ENCODE peak calls at places on chromosomes 11 and 22, in seven cellular contexts. D, W, C, I, V, H and L are unnamed samples.

GRCh38 chr11:115678942-115679341 is 174.7 kb upstream of the CADM1 start:
- DNase-seq in D (no peak), W (no peak), C (no peak), I (no peak), V (no peak), H (no peak), L (peak; percentile 56)

GRCh38 chr11:71247551-71248250 is 4.7 kb downstream of the SHANK2 start:
- DNase-seq in D (no peak), W (peak; percentile 48), C (peak; percentile 50), I (no peak), V (no peak), H (no peak), L (no peak)

GRCh38 chr22:45905924-45906865 is 70.8 kb downstream of the WNT7B start:
- DNase-seq in D (no peak), W (no peak), C (no peak), I (no peak), V (no peak), H (peak; percentile 62), L (no peak)

GRCh38 chr22:29301716-29302401 is 4.6 kb upstream of the GAS2L1 start:
- DNase-seq in D (no peak), W (no peak), C (no peak), I (no peak), V (no peak), H (no peak), L (no peak)

GRCh38 chr22:32558681-32559355 is 84.2 kb downstream of the FBXO7 start:
- DNase-seq in D (no peak), W (no peak), C (no peak), I (no peak), V (no peak), H (peak; percentile 79), L (peak; percentile 63)

GRCh38 chr22:19125011-19125410 is 2.8 kb upstream of the DGCR2 start:
- DNase-seq in D (no peak), W (no peak), C (no peak), I (no peak), V (no peak), H (no peak), L (no peak)

GRCh38 chr22:39471421-39472141 is 14.8 kb downstream of the MGAT3 start:
- DNase-seq in D (no peak), W (peak; percentile 81), C (peak; percentile 50), I (no peak), V (no peak), H (peak; percentile 51), L (peak; percentile 86)

GRCh38 chr11:60868682-60869450 is 1.5 kb downstream of the ZP1 start:
- DNase-seq in D (peak; percentile 19), W (peak; percentile 40), C (no peak), I (no peak), V (no peak), H (no peak), L (no peak)

GRCh38 chr11:115623021-115623451 is 118.8 kb upstream of the CADM1 start:
- DNase-seq in D (peak; percentile 57), W (peak; percentile 69), C (no peak), I (no peak), V (no peak), H (peak; percentile 100), L (no peak)

GRCh38 chr11:118789501-118790356 is 1.2 kb downstream of the DDX6 start:
- DNase-seq in D (no peak), W (no peak), C (peak; percentile 39), I (peak; percentile 68), V (peak; percentile 66), H (no peak), L (peak; percentile 88)
- H3K4me1 ChIP-seq in D (peaks cover 46% of the 10 kb centered on the region), W (peaks cover 43% of the 10 kb centered on the region), C (peaks cover 50% of the 10 kb centered on the region), I (peaks cover 64% of the 10 kb centered on the region), V (peaks cover 43% of the 10 kb centered on the region), H (peaks cover 3% of the 10 kb centered on the region), L (peaks cover 7% of the 10 kb centered on the region)

DNA sequence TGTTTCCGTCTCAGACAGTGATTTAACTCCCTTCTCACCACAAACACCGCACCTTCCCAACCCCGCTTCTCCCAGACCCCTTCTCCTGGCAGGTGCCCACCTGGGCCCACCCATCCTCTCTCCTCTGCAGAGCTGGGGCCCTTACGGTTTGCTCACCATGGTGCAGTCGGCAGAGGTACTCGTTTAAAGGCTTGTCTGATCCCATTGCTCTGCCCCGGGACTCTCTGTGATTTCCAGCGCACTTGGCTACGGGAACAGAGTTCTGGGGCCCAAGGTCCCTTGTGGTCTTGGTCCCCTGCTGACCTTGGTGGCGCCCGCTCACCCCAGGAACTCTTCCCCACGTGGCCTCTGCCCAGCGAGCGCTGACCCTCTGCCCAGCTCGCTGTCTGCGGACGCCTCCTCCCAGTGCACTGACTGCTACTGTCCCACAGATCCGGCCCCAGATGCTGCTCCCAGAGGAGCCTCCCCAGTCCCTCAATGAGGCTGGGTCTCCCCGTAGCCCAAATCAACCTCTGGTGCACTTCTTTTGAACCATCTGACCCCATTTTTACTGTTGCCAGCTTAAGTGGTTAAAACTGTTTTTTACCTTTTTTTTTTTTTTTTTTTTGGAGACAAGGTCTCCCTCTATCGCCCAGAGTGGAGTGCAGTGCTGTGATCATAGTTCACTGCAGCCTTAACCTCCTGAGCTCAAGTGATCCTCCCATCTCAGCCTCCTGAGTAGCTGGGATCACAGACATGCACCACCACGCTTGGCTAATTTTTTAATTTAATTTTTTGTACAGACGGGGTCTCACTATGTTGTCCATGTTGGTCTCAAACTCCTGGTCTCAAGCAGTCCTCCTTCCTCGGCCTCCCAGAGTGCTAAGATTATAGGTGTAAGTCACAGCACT is 21.3 kb upstream of the CTSD start:
- DNase-seq in D (no peak), W (no peak), C (no peak), I (no peak), V (no peak), H (no peak), L (no peak)
- H3K4me1 ChIP-seq in D (peaks cover 18% of the 10 kb centered on the region), W (no peaks in the 10 kb centered on the region), C (no peaks in the 10 kb centered on the region), I (no peaks in the 10 kb centered on the region), V (no peaks in the 10 kb centered on the region), H (peaks cover 3% of the 10 kb centered on the region), L (no peaks in the 10 kb centered on the region)

GRCh38 chr11:96154802-96155520 is 188.0 kb downstream of the MAML2 start:
- DNase-seq in D (no peak), W (no peak), C (no peak), I (no peak), V (no peak), H (peak; percentile 80), L (no peak)
- H3K4me1 ChIP-seq in D (peaks cover 48% of the 10 kb centered on the region), W (peaks cover 41% of the 10 kb centered on the region), C (peaks cover 59% of the 10 kb centered on the region), I (peaks cover 6% of the 10 kb centered on the region), V (peaks cover 47% of the 10 kb centered on the region), H (peaks cover 30% of the 10 kb centered on the region), L (no peaks in the 10 kb centered on the region)

DNA sequence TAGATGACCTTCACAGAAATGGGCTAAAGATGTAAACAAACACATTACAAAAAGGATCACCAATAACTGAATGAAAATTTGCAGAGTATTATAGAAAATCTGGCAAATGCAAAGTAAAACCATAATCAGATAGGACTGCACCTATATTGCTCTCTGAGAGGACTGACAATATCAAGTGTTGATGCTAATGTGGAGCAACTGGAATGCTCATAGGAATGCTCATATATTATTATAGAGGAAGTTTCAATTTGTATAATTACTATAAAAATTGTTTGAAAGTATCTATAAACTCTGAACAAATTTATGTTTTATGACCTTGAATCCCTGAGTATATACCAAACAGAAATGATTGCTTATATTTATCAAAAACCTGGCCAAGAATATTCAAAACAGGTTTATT is 18.4 kb upstream of the TEAD1 start:
- DNase-seq in D (no peak), W (no peak), C (no peak), I (no peak), V (no peak), H (no peak), L (no peak)
- H3K4me1 ChIP-seq in D (no peaks in the 10 kb centered on the region), W (no peaks in the 10 kb centered on the region), C (no peaks in the 10 kb centered on the region), I (no peaks in the 10 kb centered on the region), V (no peaks in the 10 kb centered on the region), H (no peaks in the 10 kb centered on the region), L (no peaks in the 10 kb centered on the region)

GRCh38 chr22:24422078-24422665 is 5.2 kb upstream of the ADORA2A start:
- DNase-seq in D (peak; percentile 22), W (no peak), C (no peak), I (no peak), V (no peak), H (no peak), L (no peak)

GRCh38 chr22:24424901-24425775 is 2.3 kb upstream of the ADORA2A start:
- DNase-seq in D (no peak), W (no peak), C (no peak), I (no peak), V (no peak), H (no peak), L (no peak)

GRCh38 chr22:24426436-24426835 is 963 bp upstream of the ADORA2A start:
- DNase-seq in D (no peak), W (no peak), C (no peak), I (peak; percentile 18), V (no peak), H (no peak), L (no peak)

GRCh38 chr22:24423519-24424000 is 3.8 kb upstream of the ADORA2A start:
- DNase-seq in D (peak; percentile 82), W (peak; percentile 86), C (peak; percentile 49), I (peak; percentile 74), V (peak; percentile 52), H (no peak), L (peak; percentile 36)

DNA sequence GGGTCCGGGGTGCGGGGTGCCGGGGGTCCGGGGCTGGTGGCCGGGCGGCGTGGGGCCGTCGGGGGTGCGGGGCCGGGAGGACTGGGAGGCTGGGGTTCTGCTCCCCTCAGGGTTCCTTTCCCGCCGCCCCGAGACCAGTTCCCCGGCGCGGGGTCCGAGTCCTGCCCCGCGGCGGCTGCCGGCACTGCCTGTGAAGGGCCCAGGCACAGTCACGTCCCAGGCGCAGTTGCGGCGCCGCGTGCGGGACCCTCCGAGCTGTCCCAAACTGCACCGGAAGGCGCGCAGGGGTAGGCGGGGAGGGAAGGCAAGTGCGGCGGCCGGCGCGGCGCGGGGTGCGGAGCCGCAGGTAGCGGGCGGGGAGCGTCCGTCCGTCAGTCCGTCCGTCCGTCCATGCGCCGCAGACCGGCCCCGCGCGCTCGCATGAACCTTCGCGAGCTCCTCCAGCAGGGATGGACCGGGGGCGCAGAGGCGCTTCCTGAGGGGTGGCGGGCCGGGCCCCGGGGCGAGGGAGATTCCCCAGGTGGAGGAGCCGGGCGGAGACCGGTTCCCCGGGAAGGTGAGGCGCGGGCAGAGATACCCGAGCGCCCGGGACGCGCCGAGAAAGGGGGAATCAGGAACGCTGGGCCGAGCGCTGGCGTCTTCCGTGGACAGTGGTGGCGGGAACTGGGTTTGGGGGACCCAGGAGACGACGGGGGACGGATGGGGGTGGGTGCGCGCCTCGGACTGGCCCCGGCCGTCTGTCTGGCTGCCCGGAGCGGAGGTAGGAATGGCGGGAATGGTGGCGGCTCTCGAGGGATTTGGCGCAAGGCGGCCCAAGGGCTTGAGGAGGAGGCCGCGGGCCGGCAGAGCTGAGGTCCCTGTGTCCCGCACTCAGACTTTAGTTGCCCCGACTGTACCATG is 3.1 kb upstream of the ADORA2A start:
- DNase-seq in D (peak; percentile 62), W (no peak), C (no peak), I (peak; percentile 64), V (peak; percentile 36), H (no peak), L (no peak)
- H3K4me1 ChIP-seq in D (peaks cover 72% of the 10 kb centered on the region), W (peaks cover 36% of the 10 kb centered on the region), C (peaks cover 5% of the 10 kb centered on the region), I (peaks cover 47% of the 10 kb centered on the region), V (peaks cover 36% of the 10 kb centered on the region), H (no peaks in the 10 kb centered on the region), L (peaks cover 5% of the 10 kb centered on the region)

DNA sequence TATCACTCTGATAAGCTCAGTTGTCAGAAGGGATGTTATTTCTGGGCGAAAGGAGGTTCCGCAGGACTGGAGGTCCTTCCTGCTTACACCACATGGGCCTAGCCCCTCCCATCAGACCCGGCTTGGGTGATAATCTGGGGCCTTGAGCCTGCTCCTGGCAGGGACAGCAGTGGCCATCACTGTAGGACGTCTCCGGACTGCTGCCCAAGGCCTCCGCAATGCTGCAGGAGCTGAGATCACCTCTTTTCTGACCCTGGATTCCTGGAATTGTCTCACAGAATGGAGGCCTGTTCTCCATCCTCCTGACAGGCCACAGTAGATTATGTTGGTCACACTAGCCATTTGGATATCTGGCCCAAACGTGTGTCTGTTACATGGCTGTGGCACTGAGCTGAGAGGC is 9.2 kb upstream of the BIK start:
- DNase-seq in D (no peak), W (no peak), C (no peak), I (no peak), V (no peak), H (no peak), L (no peak)
- H3K4me1 ChIP-seq in D (peaks cover 14% of the 10 kb centered on the region), W (peaks cover 9% of the 10 kb centered on the region), C (no peaks in the 10 kb centered on the region), I (peaks cover 25% of the 10 kb centered on the region), V (no peaks in the 10 kb centered on the region), H (peaks cover 3% of the 10 kb centered on the region), L (no peaks in the 10 kb centered on the region)